ENCODE peak calls at places on chromosomes 7 and 10, in six cellular contexts. One of them, this sample, is unnamed.

GRCh38 chr10:91194497-91195179 is 25.8 kb upstream of the PCGF5 start:
- DNase-seq in mesendoderm: no peak
- DNase-seq in IMR-90: peak; percentile 81
- DNase-seq in neuronal stem cell: no peak
- DNase-seq in mesenchymal stem cell: peak; percentile 42
- DNase-seq in H1: no peak
- DNase-seq in this sample: no peak

GRCh38 chr7:140358024-140358770 is 40.1 kb downstream of the SLC37A3 start:
- DNase-seq in mesendoderm: no peak
- DNase-seq in IMR-90: no peak
- DNase-seq in neuronal stem cell: no peak
- DNase-seq in mesenchymal stem cell: no peak
- DNase-seq in H1: no peak
- DNase-seq in this sample: no peak

GRCh38 chr10:28728396-28728795 is 51.1 kb downstream of the BAMBI start:
- DNase-seq in mesendoderm: no peak
- DNase-seq in IMR-90: no peak
- DNase-seq in neuronal stem cell: no peak
- DNase-seq in mesenchymal stem cell: no peak
- DNase-seq in H1: no peak
- DNase-seq in this sample: no peak

GRCh38 chr7:24718431-24718831 is 38.8 kb downstream of the GSDME start:
- DNase-seq in mesendoderm: no peak
- DNase-seq in IMR-90: no peak
- DNase-seq in neuronal stem cell: no peak
- DNase-seq in mesenchymal stem cell: no peak
- DNase-seq in H1: no peak
- DNase-seq in this sample: no peak

GRCh38 chr7:68613405-68613804 is 984.9 kb upstream of the AUTS2 start:
- DNase-seq in mesendoderm: peak; percentile 51
- DNase-seq in IMR-90: no peak
- DNase-seq in neuronal stem cell: peak; percentile 12
- DNase-seq in mesenchymal stem cell: no peak
- DNase-seq in H1: no peak
- DNase-seq in this sample: no peak

GRCh38 chr10:101694056-101694673 is 805 bp downstream of the FBXW4 start:
- DNase-seq in mesendoderm: peak; percentile 73
- DNase-seq in IMR-90: peak; percentile 39
- DNase-seq in neuronal stem cell: peak; percentile 61
- DNase-seq in mesenchymal stem cell: peak; percentile 69
- DNase-seq in H1: no peak
- DNase-seq in this sample: peak; percentile 76

GRCh38 chr7:19623676-19624075 is 85.2 kb downstream of the POLR1F start:
- DNase-seq in mesendoderm: no peak
- DNase-seq in IMR-90: no peak
- DNase-seq in neuronal stem cell: no peak
- DNase-seq in mesenchymal stem cell: no peak
- DNase-seq in H1: no peak
- DNase-seq in this sample: no peak

GRCh38 chr7:117993377-117994003 is 120.2 kb upstream of the CTTNBP2 start:
- DNase-seq in mesendoderm: peak; percentile 96
- DNase-seq in IMR-90: peak; percentile 39
- DNase-seq in neuronal stem cell: peak; percentile 45
- DNase-seq in mesenchymal stem cell: peak; percentile 57
- DNase-seq in H1: peak; percentile 36
- DNase-seq in this sample: no peak

GRCh38 chr10:11095374-11095785 is 77.7 kb downstream of the CELF2 start:
- DNase-seq in mesendoderm: peak; percentile 63
- DNase-seq in IMR-90: no peak
- DNase-seq in neuronal stem cell: no peak
- DNase-seq in mesenchymal stem cell: no peak
- DNase-seq in H1: no peak
- DNase-seq in this sample: no peak

GRCh38 chr7:158820656-158821055 is 8.7 kb downstream of the ESYT2 start:
- DNase-seq in mesendoderm: no peak
- DNase-seq in IMR-90: peak; percentile 41
- DNase-seq in neuronal stem cell: no peak
- DNase-seq in mesenchymal stem cell: peak; percentile 56
- DNase-seq in H1: no peak
- DNase-seq in this sample: no peak

GRCh38 chr7:158819571-158820203 is 9.6 kb downstream of the ESYT2 start:
- DNase-seq in mesendoderm: peak; percentile 20
- DNase-seq in IMR-90: no peak
- DNase-seq in neuronal stem cell: no peak
- DNase-seq in mesenchymal stem cell: peak; percentile 48
- DNase-seq in H1: no peak
- DNase-seq in this sample: peak; percentile 27

GRCh38 chr7:158824028-158824427 is 5.3 kb downstream of the ESYT2 start:
- DNase-seq in mesendoderm: no peak
- DNase-seq in IMR-90: no peak
- DNase-seq in neuronal stem cell: no peak
- DNase-seq in mesenchymal stem cell: no peak
- DNase-seq in H1: no peak
- DNase-seq in this sample: no peak

GRCh38 chr7:158818325-158819213 is 10.7 kb downstream of the ESYT2 start:
- DNase-seq in mesendoderm: peak; percentile 95
- DNase-seq in IMR-90: peak; percentile 96
- DNase-seq in neuronal stem cell: peak; percentile 51
- DNase-seq in mesenchymal stem cell: peak; percentile 100
- DNase-seq in H1: peak; percentile 50
- DNase-seq in this sample: peak; percentile 99

DNA sequence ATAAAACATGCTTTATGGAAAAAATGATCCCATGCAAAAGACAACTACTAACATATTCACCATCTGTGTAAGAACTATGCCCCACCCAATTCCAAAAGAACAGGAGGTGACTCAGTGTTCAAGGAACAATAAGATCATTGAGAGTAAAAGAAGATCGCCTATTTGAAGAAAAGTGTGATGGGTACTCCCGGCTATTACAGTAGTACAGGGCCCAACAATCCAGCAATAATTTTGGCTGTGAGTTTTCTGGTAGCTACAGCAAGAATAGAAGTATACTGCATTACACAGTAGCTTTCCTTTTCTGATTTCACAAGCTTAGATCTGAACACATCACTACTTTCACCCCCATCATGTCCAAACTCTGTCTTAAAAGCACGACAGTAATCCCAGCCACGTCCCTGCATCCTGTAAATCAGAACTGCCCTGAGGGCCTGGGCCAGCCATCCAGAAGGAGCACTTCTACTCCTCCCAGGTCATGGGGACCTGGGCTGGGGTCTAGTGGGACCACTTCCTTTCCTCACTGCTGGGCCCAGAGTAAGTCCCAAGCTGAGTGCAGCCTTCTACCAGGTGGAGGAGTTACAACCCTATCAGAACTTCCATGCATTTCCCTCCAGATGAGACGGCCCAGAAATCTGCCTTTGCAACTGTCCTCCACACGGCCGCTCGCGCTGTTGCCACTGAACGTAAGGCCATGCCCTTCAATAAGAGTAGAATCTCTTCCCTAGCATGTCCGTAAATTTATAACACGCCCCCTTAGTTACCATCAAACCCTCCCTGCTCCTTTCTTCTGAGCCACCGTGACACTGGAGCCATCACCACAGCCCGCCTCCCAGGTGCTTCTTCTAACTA is 7.9 kb downstream of the ESYT2 start:
- DNase-seq in mesendoderm: peak; percentile 23
- DNase-seq in IMR-90: peak; percentile 75
- DNase-seq in neuronal stem cell: no peak
- DNase-seq in mesenchymal stem cell: peak; percentile 82
- DNase-seq in H1: no peak
- DNase-seq in this sample: peak; percentile 89
- H3K4me3 ChIP-seq in mesendoderm: no peak overlapping the region
- H3K4me3 ChIP-seq in IMR-90: no peak overlapping the region
- H3K4me3 ChIP-seq in neuronal stem cell: no peak overlapping the region
- H3K4me3 ChIP-seq in mesenchymal stem cell: peak overlapping the region; percentile 58
- H3K4me3 ChIP-seq in H1: no peak overlapping the region
- H3K4me3 ChIP-seq in this sample: no peak overlapping the region

GRCh38 chr7:121945849-121946238 is 72.9 kb downstream of the PTPRZ1 start:
- DNase-seq in mesendoderm: no peak
- DNase-seq in IMR-90: no peak
- DNase-seq in neuronal stem cell: no peak
- DNase-seq in mesenchymal stem cell: no peak
- DNase-seq in H1: no peak
- DNase-seq in this sample: no peak
- H2AK5ac ChIP-seq in mesendoderm: no peak overlapping the region
- H2AK5ac ChIP-seq in IMR-90: no peak overlapping the region
- H2AK5ac ChIP-seq in neuronal stem cell: no peak overlapping the region
- H2AK5ac ChIP-seq in mesenchymal stem cell: no peak overlapping the region
- H2AK5ac ChIP-seq in H1: no peak overlapping the region
- H2AK5ac ChIP-seq in this sample: no peak overlapping the region

GRCh38 chr7:131909151-131909768 is 352.8 kb upstream of the PODXL start:
- DNase-seq in mesendoderm: no peak
- DNase-seq in IMR-90: no peak
- DNase-seq in neuronal stem cell: no peak
- DNase-seq in mesenchymal stem cell: no peak
- DNase-seq in H1: no peak
- DNase-seq in this sample: no peak
- H3K4me3 ChIP-seq in mesendoderm: no peak overlapping the region
- H3K4me3 ChIP-seq in IMR-90: no peak overlapping the region
- H3K4me3 ChIP-seq in neuronal stem cell: no peak overlapping the region
- H3K4me3 ChIP-seq in mesenchymal stem cell: peak overlapping the region; percentile 41
- H3K4me3 ChIP-seq in H1: peak overlapping the region; percentile 36
- H3K4me3 ChIP-seq in this sample: no peak overlapping the region

GRCh38 chr7:32293833-32294232 is 196.3 kb downstream of the LSM5 start:
- DNase-seq in mesendoderm: no peak
- DNase-seq in IMR-90: no peak
- DNase-seq in neuronal stem cell: no peak
- DNase-seq in mesenchymal stem cell: no peak
- DNase-seq in H1: no peak
- DNase-seq in this sample: no peak
- H2AK5ac ChIP-seq in mesendoderm: no peak overlapping the region
- H2AK5ac ChIP-seq in IMR-90: no peak overlapping the region
- H2AK5ac ChIP-seq in neuronal stem cell: no peak overlapping the region
- H2AK5ac ChIP-seq in mesenchymal stem cell: no peak overlapping the region
- H2AK5ac ChIP-seq in H1: no peak overlapping the region
- H2AK5ac ChIP-seq in this sample: no peak overlapping the region

DNA sequence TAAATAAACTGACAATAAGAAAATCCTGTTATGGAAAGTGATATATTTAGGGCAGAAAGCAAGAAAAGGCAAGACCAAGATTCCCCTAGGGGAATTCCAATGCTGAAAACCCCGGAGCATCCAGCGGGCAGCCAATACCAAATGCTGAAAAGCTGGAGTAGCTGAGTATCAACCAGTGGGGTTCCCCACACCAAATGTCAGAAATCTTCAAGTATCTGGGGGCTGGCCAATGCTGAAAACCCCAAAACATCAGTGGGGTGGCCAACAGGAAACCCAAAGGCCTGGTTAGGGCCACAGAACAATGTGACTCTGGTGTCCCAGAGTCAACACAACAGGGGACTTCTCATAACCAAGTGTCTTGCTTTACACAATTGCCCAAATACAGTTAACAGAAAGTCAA is 271.8 kb upstream of the CACNA2D1 start:
- DNase-seq in mesendoderm: no peak
- DNase-seq in IMR-90: no peak
- DNase-seq in neuronal stem cell: no peak
- DNase-seq in mesenchymal stem cell: no peak
- DNase-seq in H1: no peak
- DNase-seq in this sample: no peak
- H3K4me3 ChIP-seq in mesendoderm: no peak overlapping the region
- H3K4me3 ChIP-seq in IMR-90: no peak overlapping the region
- H3K4me3 ChIP-seq in neuronal stem cell: no peak overlapping the region
- H3K4me3 ChIP-seq in mesenchymal stem cell: no peak overlapping the region
- H3K4me3 ChIP-seq in H1: no peak overlapping the region
- H3K4me3 ChIP-seq in this sample: no peak overlapping the region

GRCh38 chr10:50627443-50627842 is 3.7 kb upstream of the SGMS1 start:
- DNase-seq in mesendoderm: no peak
- DNase-seq in IMR-90: no peak
- DNase-seq in neuronal stem cell: no peak
- DNase-seq in mesenchymal stem cell: no peak
- DNase-seq in H1: no peak
- DNase-seq in this sample: peak; percentile 52
- H2AK5ac ChIP-seq in mesendoderm: no peak overlapping the region
- H2AK5ac ChIP-seq in IMR-90: no peak overlapping the region
- H2AK5ac ChIP-seq in neuronal stem cell: no peak overlapping the region
- H2AK5ac ChIP-seq in mesenchymal stem cell: no peak overlapping the region
- H2AK5ac ChIP-seq in H1: no peak overlapping the region
- H2AK5ac ChIP-seq in this sample: no peak overlapping the region

GRCh38 chr7:98265841-98266271 is 13.8 kb upstream of the TECPR1 start:
- DNase-seq in mesendoderm: peak; percentile 92
- DNase-seq in IMR-90: peak; percentile 58
- DNase-seq in neuronal stem cell: no peak
- DNase-seq in mesenchymal stem cell: peak; percentile 72
- DNase-seq in H1: no peak
- DNase-seq in this sample: peak; percentile 98

GRCh38 chr7:98267305-98267704 is 14.2 kb upstream of the BRI3 start:
- DNase-seq in mesendoderm: no peak
- DNase-seq in IMR-90: no peak
- DNase-seq in neuronal stem cell: no peak
- DNase-seq in mesenchymal stem cell: no peak
- DNase-seq in H1: no peak
- DNase-seq in this sample: no peak

GRCh38 chr7:98266840-98267239 is 14.6 kb upstream of the BRI3 start:
- DNase-seq in mesendoderm: no peak
- DNase-seq in IMR-90: no peak
- DNase-seq in neuronal stem cell: no peak
- DNase-seq in mesenchymal stem cell: peak; percentile 39
- DNase-seq in H1: no peak
- DNase-seq in this sample: no peak
- H3K4me3 ChIP-seq in mesendoderm: no peak overlapping the region
- H3K4me3 ChIP-seq in IMR-90: no peak overlapping the region
- H3K4me3 ChIP-seq in neuronal stem cell: no peak overlapping the region
- H3K4me3 ChIP-seq in mesenchymal stem cell: no peak overlapping the region
- H3K4me3 ChIP-seq in H1: no peak overlapping the region
- H3K4me3 ChIP-seq in this sample: no peak overlapping the region

DNA sequence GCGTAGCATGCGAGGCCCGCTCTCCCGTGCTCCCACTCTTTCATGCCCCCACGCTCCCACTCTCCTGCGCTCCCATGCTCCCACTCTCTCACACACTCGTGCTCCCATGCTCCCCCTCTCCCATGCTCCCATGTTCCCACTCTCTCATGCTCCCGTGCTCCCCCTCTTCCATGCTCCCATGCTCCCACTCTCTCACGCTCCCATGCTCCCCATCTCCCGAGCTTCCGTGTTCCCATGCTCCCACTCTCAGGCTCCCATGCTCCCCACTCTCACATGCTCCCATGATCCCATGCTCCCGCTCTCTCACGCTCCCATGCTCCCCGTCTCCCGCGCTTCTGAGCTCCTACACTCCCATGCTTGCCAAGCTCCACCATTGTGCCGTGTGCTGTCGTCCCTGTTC is 84.4 kb upstream of the ANLN start:
- DNase-seq in mesendoderm: no peak
- DNase-seq in IMR-90: no peak
- DNase-seq in neuronal stem cell: no peak
- DNase-seq in mesenchymal stem cell: no peak
- DNase-seq in H1: no peak
- DNase-seq in this sample: no peak
- H2AK5ac ChIP-seq in mesendoderm: peak overlapping the region; percentile 65
- H2AK5ac ChIP-seq in IMR-90: peak overlapping the region; percentile 37
- H2AK5ac ChIP-seq in neuronal stem cell: no peak overlapping the region
- H2AK5ac ChIP-seq in mesenchymal stem cell: no peak overlapping the region
- H2AK5ac ChIP-seq in H1: no peak overlapping the region
- H2AK5ac ChIP-seq in this sample: no peak overlapping the region

GRCh38 chr10:4051011-4051407 is 266.0 kb upstream of the KLF6 start:
- DNase-seq in mesendoderm: no peak
- DNase-seq in IMR-90: peak; percentile 58
- DNase-seq in neuronal stem cell: no peak
- DNase-seq in mesenchymal stem cell: peak; percentile 66
- DNase-seq in H1: no peak
- DNase-seq in this sample: no peak
- H3K4me3 ChIP-seq in mesendoderm: no peak overlapping the region
- H3K4me3 ChIP-seq in IMR-90: peak overlapping the region; percentile 29
- H3K4me3 ChIP-seq in neuronal stem cell: no peak overlapping the region
- H3K4me3 ChIP-seq in mesenchymal stem cell: peak overlapping the region; percentile 53
- H3K4me3 ChIP-seq in H1: no peak overlapping the region
- H3K4me3 ChIP-seq in this sample: no peak overlapping the region

This sample was measured in trophoblast cell.